ENCODE peak calls at places on chromosomes 13 and 19, in seven cellular contexts. S, W, I, J, C, G and D are unnamed samples.
A peak's percentile ranks its signal among the peaks of the same experiment; 100 is the strongest.

GRCh38 chr13:34294483-34295129 is 476.7 kb downstream of the RFC3 start:
- DNase-seq in S (no peak), W (no peak), I (no peak), J (no peak), C (no peak), G (no peak), D (no peak)

GRCh38 chr13:114063545-114064515 is 68.6 kb downstream of the RASA3 start:
- DNase-seq in S (no peak), W (peak; percentile 51), I (no peak), J (peak; percentile 90), C (peak; percentile 51), G (peak; percentile 84), D (no peak)

GRCh38 chr19:3154957-3155736 is 19.3 kb downstream of the GNA15 start:
- DNase-seq in S (peak; percentile 93), W (peak; percentile 85), I (peak; percentile 75), J (peak; percentile 77), C (peak; percentile 59), G (no peak), D (peak; percentile 82)

GRCh38 chr13:112869202-112870061 is 99.6 kb upstream of the MCF2L start:
- DNase-seq in S (no peak), W (no peak), I (no peak), J (peak; percentile 46), C (no peak), G (no peak), D (no peak)

GRCh38 chr13:112855859-112856258 is 113.2 kb upstream of the MCF2L start:
- DNase-seq in S (no peak), W (no peak), I (no peak), J (no peak), C (no peak), G (no peak), D (no peak)

GRCh38 chr19:47756953-47757608 is 11.7 kb downstream of the NOP53 start:
- DNase-seq in S (no peak), W (no peak), I (no peak), J (no peak), C (peak; percentile 75), G (no peak), D (no peak)

GRCh38 chr19:3458595-3459284 is 21.6 kb downstream of the SMIM24 start:
- DNase-seq in S (no peak), W (no peak), I (no peak), J (no peak), C (no peak), G (peak; percentile 74), D (no peak)

GRCh38 chr13:57716295-57716694 is 84.8 kb downstream of the PCDH17 start:
- DNase-seq in S (no peak), W (no peak), I (no peak), J (no peak), C (no peak), G (no peak), D (no peak)

GRCh38 chr13:33548065-33548464 is 262.5 kb upstream of the STARD13 start:
- DNase-seq in S (no peak), W (no peak), I (no peak), J (no peak), C (no peak), G (no peak), D (no peak)

GRCh38 chr13:92538164-92538563 is 688.4 kb upstream of the GPC6 start:
- DNase-seq in S (no peak), W (no peak), I (no peak), J (no peak), C (no peak), G (no peak), D (no peak)

GRCh38 chr19:5172859-5173577 is 167.6 kb downstream of the PTPRS start:
- DNase-seq in S (peak; percentile 72), W (peak; percentile 32), I (peak; percentile 89), J (no peak), C (no peak), G (no peak), D (no peak)

GRCh38 chr13:42876810-42877550 is 95.6 kb downstream of the FAM216B start:
- DNase-seq in S (no peak), W (no peak), I (no peak), J (no peak), C (no peak), G (no peak), D (no peak)

DNA sequence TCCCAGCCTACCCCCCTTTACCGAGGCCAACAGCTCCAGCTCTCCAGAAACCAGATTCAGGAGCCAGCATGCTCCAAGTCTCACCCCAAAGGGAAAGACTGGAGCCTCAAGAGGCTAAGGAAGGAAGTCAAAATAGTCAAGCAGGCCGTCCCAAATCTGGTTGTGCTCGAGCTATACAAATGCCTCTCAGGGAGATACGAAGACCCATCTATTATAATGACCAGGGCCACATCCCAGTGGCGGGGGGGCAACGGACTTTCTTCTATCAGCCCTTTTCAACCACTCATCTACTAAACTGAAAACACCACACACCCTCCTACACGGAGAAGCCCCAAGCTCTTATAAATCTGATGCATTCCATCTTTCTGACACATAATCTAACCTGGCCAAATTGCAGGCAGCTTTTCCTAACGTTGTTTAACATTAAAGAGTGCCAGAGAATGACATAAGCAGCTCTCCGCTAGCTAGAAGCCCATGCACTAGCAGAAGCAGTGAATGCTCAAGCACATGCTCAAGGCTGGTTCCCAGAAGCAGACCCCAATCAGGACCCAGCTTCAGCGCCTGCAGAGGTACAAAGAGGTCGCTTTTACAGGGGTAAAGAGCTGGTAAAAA is 104.6 kb upstream of the ZNF98 start:
- DNase-seq in S (no peak), W (no peak), I (no peak), J (no peak), C (peak; percentile 33), G (no peak), D (no peak)
- H3K9me3 ChIP-seq in S (peaks cover 32% of the 10 kb centered on the region), W (no peaks in the 10 kb centered on the region), I (peaks cover 28% of the 10 kb centered on the region), J (peaks cover 5% of the 10 kb centered on the region), C (no peaks in the 10 kb centered on the region), G (no peaks in the 10 kb centered on the region), D (no peaks in the 10 kb centered on the region)

GRCh38 chr19:21922276-21922675 is 86.3 kb upstream of the ZNF43 start:
- DNase-seq in S (no peak), W (no peak), I (no peak), J (no peak), C (no peak), G (no peak), D (no peak)
- H3K9me3 ChIP-seq in S (peaks cover 17% of the 10 kb centered on the region), W (peaks cover 7% of the 10 kb centered on the region), I (peaks cover 34% of the 10 kb centered on the region), J (peaks cover 24% of the 10 kb centered on the region), C (peaks cover 16% of the 10 kb centered on the region), G (no peaks in the 10 kb centered on the region), D (no peaks in the 10 kb centered on the region)

GRCh38 chr19:43906774-43907173 is 28.3 kb downstream of the ZNF45 start:
- DNase-seq in S (no peak), W (no peak), I (no peak), J (no peak), C (no peak), G (no peak), D (no peak)
- H3K9me3 ChIP-seq in S (peaks cover 17% of the 10 kb centered on the region), W (peaks cover 69% of the 10 kb centered on the region), I (peaks cover 92% of the 10 kb centered on the region), J (peaks cover 36% of the 10 kb centered on the region), C (peaks cover 56% of the 10 kb centered on the region), G (peaks cover 31% of the 10 kb centered on the region), D (peaks cover 19% of the 10 kb centered on the region)

DNA sequence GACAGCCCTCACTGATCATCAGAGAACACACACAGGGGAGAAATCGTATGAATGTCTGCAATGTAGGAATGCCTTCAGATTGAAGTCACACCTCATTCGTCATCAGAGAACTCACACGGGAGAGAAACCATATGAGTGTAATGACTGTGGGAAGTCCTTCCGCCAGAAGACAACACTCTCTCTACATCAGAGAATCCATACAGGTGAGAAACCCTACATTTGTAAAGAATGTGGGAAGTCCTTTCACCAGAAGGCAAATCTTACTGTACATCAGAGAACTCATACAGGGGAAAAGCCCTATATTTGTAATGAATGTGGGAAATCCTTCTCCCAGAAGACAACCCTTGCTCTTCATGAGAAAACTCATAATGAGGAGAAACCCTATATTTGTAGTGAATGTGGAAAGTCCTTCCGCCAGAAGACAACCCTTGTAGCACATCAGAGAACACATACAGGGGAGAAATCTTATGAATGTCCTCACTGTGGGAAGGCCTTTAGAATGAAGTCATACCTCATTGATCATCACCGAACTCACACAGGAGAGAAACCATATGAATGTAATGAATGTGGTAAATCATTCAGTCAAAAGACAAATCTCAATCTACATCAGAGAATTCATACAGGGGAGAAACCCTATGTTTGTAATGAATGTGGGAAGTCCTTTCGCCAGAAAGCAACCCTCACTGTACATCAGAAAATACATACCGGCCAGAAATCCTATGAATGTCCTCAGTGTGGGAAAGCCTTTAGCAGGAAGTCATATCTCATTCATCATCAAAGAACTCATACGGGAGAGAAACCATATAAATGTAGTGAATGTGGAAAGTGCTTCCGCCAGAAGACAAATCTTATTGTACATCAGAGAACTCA is 32.5 kb downstream of the ZNF567 start:
- DNase-seq in S (no peak), W (no peak), I (no peak), J (no peak), C (no peak), G (no peak), D (no peak)
- H3K9me3 ChIP-seq in S (peaks cover 51% of the 10 kb centered on the region), W (peaks cover 96% of the 10 kb centered on the region), I (peaks cover 100% of the 10 kb centered on the region), J (peaks cover 50% of the 10 kb centered on the region), C (peaks cover 72% of the 10 kb centered on the region), G (peaks cover 96% of the 10 kb centered on the region), D (peaks cover 62% of the 10 kb centered on the region)

GRCh38 chr19:6979341-6979740 is 41.9 kb downstream of the MBD3L2B start:
- DNase-seq in S (no peak), W (no peak), I (no peak), J (no peak), C (no peak), G (no peak), D (no peak)
- H3K9me3 ChIP-seq in S (peaks cover 20% of the 10 kb centered on the region), W (peaks cover 19% of the 10 kb centered on the region), I (peaks cover 20% of the 10 kb centered on the region), J (peaks cover 15% of the 10 kb centered on the region), C (peaks cover 13% of the 10 kb centered on the region), G (no peaks in the 10 kb centered on the region), D (no peaks in the 10 kb centered on the region)